ENCODE peak calls at places on chromosomes 11 and 22, in five cellular contexts. O is glutamatergic neuron; T is transverse colon; R is CD8-positive, alpha-beta T cell; F is GM12864. U is an unnamed sample.

GRCh38 chr11:69280994-69281393 is 13.0 kb upstream of the MYEOV start:
- DNase-seq in T (no peak), F (no peak), O (no peak), R (no peak), U (no peak)

GRCh38 chr11:62546244-62546936 is at the start of gene AHNAK:
- DNase-seq in F (no peak), O (peak; percentile 60), R (peak; percentile 81), T (peak; percentile 92), U (no peak)

GRCh38 chr11:98616256-98616655 is 404.5 kb upstream of the CNTN5 start:
- DNase-seq in F (no peak), O (no peak), R (no peak), T (no peak), U (no peak)

GRCh38 chr11:16604784-16605439 is 133.5 kb upstream of the C11orf58 start:
- DNase-seq in O (peak; percentile 62), R (no peak), F (no peak), T (peak; percentile 59), U (no peak)

GRCh38 chr11:10487002-10487647 is 32.1 kb downstream of the AMPD3 start:
- DNase-seq in T (no peak), R (peak; percentile 21), F (no peak), O (no peak), U (no peak)

GRCh38 chr11:72969894-72970335 is 155.7 kb downstream of the ATG16L2 start:
- DNase-seq in F (peak; percentile 67), O (no peak), T (no peak), R (no peak), U (peak; percentile 48)

GRCh38 chr11:47881145-47881544 is 33.0 kb upstream of the NUP160 start:
- DNase-seq in F (no peak), R (no peak), O (no peak), T (no peak), U (no peak)

GRCh38 chr22:26986884-26987283 is 329.5 kb downstream of the MIAT start:
- DNase-seq in T (no peak), F (no peak), O (no peak), R (no peak), U (no peak)

GRCh38 chr11:21007297-21007696 is 337.9 kb downstream of the NELL1 start:
- DNase-seq in F (no peak), R (no peak), O (no peak), T (no peak), U (no peak)

GRCh38 chr11:637593-638507 is 781 bp downstream of the DRD4 start:
- DNase-seq in T (no peak), O (no peak), F (no peak), R (no peak), U (no peak)

GRCh38 chr11:10108901-10109665 is 184.9 kb downstream of the SBF2 start:
- DNase-seq in F (no peak), R (no peak), O (no peak), T (no peak), U (peak; percentile 25)

GRCh38 chr11:79393362-79394043 is 47.3 kb downstream of the TENM4 start:
- DNase-seq in T (no peak), R (no peak), O (peak; percentile 87), F (no peak), U (no peak)

GRCh38 chr22:44452531-44453420 is 45.3 kb downstream of the RTL6 start:
- DNase-seq in F (no peak), O (no peak), R (peak; percentile 41), T (no peak), U (no peak)

GRCh38 chr11:12024314-12024926 is 16.0 kb upstream of the DKK3 start:
- DNase-seq in T (no peak), F (no peak), O (no peak), R (no peak), U (no peak)

GRCh38 chr11:19816040-19816439 is 103.4 kb downstream of the NAV2 start:
- DNase-seq in O (no peak), T (no peak), F (no peak), R (no peak), U (no peak)

GRCh38 chr11:61602775-61603569 is 22.1 kb upstream of the SYT7 start:
- DNase-seq in T (peak; percentile 69), R (no peak), O (peak; percentile 80), F (no peak), U (peak; percentile 89)

GRCh38 chr11:23021287-23021863 is 161.1 kb upstream of the CCDC179 start:
- DNase-seq in O (no peak), T (peak; percentile 11), R (no peak), F (no peak), U (no peak)

GRCh38 chr22:21641417-21641794 is 696 bp upstream of the SDF2L1 start:
- DNase-seq in T (peak; percentile 54), O (peak; percentile 67), F (no peak), R (no peak), U (no peak)

GRCh38 chr11:19951558-19952083 is 208.7 kb downstream of the DBX1 start:
- DNase-seq in T (no peak), R (no peak), F (peak; percentile 42), O (no peak), U (no peak)

GRCh38 chr11:94002226-94002625 is 18.9 kb upstream of the HEPHL1 start:
- DNase-seq in F (no peak), O (no peak), R (no peak), T (no peak), U (no peak)

GRCh38 chr22:47549741-47550340 is 787.4 kb downstream of the TBC1D22A start:
- DNase-seq in T (no peak), R (peak; percentile 27), O (no peak), F (no peak), U (no peak)

GRCh38 chr11:4118107-4118506 is 23.5 kb downstream of the RRM1 start:
- DNase-seq in F (no peak), R (no peak), O (no peak), T (no peak), U (no peak)

GRCh38 chr11:114909866-114910265 is 231.5 kb downstream of the NXPE2 start:
- DNase-seq in R (no peak), O (no peak), F (no peak), T (no peak), U (no peak)
- TF ChIP-seq CTCF in R (no peak), O (peak; percentile 22), F (peak; percentile 15), T (no peak), U (no peak)

DNA sequence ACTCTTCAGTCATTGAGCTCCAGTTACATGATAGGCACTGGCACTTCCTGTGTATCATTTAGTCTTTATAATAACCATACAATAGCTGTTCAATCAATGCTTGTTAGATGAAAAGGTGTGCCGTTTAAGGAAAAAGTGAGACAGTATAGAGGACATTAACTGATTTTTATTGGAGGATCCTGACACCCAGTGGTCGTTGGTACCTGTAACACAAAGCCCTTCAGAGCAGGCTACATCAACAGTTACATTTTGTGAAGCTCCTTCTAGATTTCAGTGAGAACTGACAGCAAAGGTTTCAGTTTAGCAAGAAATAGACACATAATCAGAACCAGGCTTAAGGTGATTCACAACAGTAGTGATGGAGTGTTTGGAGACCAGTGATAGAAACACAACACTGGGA is 44.2 kb downstream of the CCDC81 start:
- DNase-seq in F (no peak), O (no peak), T (no peak), R (no peak), U (no peak)
- TF ChIP-seq CTCF in F (no peak), O (no peak), T (no peak), R (no peak), U (peak; percentile 25)

DNA sequence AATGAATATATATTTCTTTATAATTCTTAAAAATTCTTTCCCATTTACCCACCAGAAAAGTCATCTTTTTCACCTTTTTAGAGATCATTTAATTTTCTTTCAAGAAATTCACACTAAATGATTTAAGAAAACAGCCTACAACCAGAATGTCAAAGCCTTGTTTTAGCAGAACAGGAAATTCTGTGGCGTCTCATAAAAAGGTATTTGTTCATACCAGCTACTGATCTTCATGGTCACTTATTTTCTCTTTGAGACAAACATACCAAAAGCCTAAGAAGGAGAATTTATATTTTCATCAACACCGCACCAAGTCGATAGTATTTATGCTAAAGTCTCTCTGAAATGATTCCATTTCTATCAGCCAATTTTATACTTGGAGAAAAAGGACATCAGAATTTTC is 105.3 kb downstream of the ETS1 start:
- DNase-seq in F (no peak), T (no peak), O (no peak), R (no peak), U (no peak)
- TF ChIP-seq CTCF in F (no peak), T (no peak), O (no peak), R (no peak), U (no peak)

GRCh38 chr11:66550887-66551286 is 4.2 kb downstream of the ACTN3 start:
- DNase-seq in O (no peak), F (no peak), T (no peak), R (no peak), U (no peak)

GRCh38 chr11:66557733-66558326 is 10.6 kb downstream of the CTSF start:
- DNase-seq in F (no peak), T (no peak), R (no peak), O (no peak), U (no peak)

GRCh38 chr11:66555416-66555815 is 8.7 kb downstream of the ACTN3 start:
- DNase-seq in T (no peak), O (no peak), R (no peak), F (no peak), U (no peak)

GRCh38 chr11:66556086-66556485 is 9.4 kb downstream of the ACTN3 start:
- DNase-seq in O (no peak), R (no peak), T (no peak), F (no peak), U (no peak)

GRCh38 chr11:66554602-66555001 is 7.9 kb downstream of the ACTN3 start:
- DNase-seq in T (no peak), R (no peak), O (no peak), F (no peak), U (no peak)
- TF ChIP-seq CTCF in T (no peak), R (no peak), O (no peak), F (no peak), U (no peak)

GRCh38 chr22:24707477-24707816 is 67.1 kb downstream of the PIWIL3 start:
- DNase-seq in F (no peak), T (peak; percentile 21), R (no peak), O (no peak), U (no peak)
- TF ChIP-seq CTCF in F (no peak), T (no peak), R (no peak), O (no peak), U (no peak)

GRCh38 chr11:65786786-65787636 is at the start of gene OVOL1:
- DNase-seq in O (no peak), T (peak; percentile 91), F (no peak), R (no peak), U (no peak)
- TF ChIP-seq CTCF in O (no peak), T (no peak), F (no peak), R (no peak), U (no peak)

GRCh38 chr11:104151404-104152204 is 12.3 kb downstream of the PDGFD start:
- DNase-seq in O (no peak), T (no peak), R (no peak), F (no peak), U (no peak)
- TF ChIP-seq CTCF in O (peak; percentile 62), T (peak; percentile 29), R (no peak), F (peak; percentile 21), U (peak; percentile 13)

DNA sequence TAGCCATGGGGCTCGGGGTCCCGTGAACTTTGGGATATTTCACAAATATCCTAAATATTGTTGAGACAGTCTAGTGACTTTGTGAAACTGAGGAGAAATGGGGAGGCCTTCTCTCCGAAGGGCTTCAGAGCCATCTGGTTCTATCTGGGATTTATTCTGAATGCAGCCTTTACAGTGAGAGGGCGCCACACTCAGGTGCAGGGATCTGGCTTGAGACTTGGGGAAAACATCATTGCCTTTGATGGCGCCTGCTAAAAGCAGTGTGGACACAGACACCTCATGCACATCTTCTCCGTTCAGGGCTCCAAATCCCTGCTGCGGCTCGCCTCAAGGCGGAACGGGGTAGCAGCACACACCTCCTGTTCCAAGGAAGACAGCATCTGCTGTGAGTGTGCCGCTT is 37.2 kb upstream of the OLFML1 start:
- DNase-seq in R (no peak), O (peak; percentile 58), F (no peak), T (no peak), U (no peak)
- TF ChIP-seq CTCF in R (no peak), O (no peak), F (peak; percentile 13), T (no peak), U (no peak)

U was measured in AG09319.